ENCODE peak calls at places on chromosomes 16 and 17, in six cellular contexts. W is SJSA1, I is RWPE1, C is HL-60, O is left lung, P is H9. Q is an unnamed sample.

GRCh38 chr16:83336630-83337029 is 471.1 kb upstream of the HSBP1 start:
- DNase-seq in W (no peak), I (no peak), C (no peak), O (no peak), P (no peak), Q (no peak)

GRCh38 chr17:561118-561517 is 153.5 kb downstream of the VPS53 start:
- DNase-seq in W (no peak), I (peak), C (no peak), O (no peak), P (no peak), Q (no peak)

GRCh38 chr17:35795007-35795870 is at the start of gene MMP28:
- DNase-seq in W (no peak), I (peak), C (no peak), O (no peak), P (peak), Q (no peak)

GRCh38 chr17:16286947-16287562 is 66.2 kb downstream of the CENPV start:
- DNase-seq in W (peak), I (no peak), C (no peak), O (no peak), P (peak), Q (no peak)

GRCh38 chr17:39831588-39831987 is 32.5 kb downstream of the IKZF3 start:
- DNase-seq in W (no peak), I (no peak), C (no peak), O (no peak), P (no peak), Q (no peak)

GRCh38 chr17:61442878-61443474 is 9.2 kb upstream of the TBX4 start:
- DNase-seq in W (no peak), I (no peak), C (no peak), O (no peak), P (no peak), Q (no peak)

GRCh38 chr16:51084074-51084928 is 66.8 kb downstream of the SALL1 start:
- DNase-seq in W (no peak), I (no peak), C (no peak), O (no peak), P (no peak), Q (no peak)

GRCh38 chr17:69928586-69928985 is 146.4 kb upstream of the KCNJ16 start:
- DNase-seq in W (no peak), I (no peak), C (no peak), O (no peak), P (no peak), Q (no peak)

GRCh38 chr16:29899516-29900101 is at the start of gene SEZ6L2:
- DNase-seq in W (peak), I (peak), C (peak), O (peak), P (peak), Q (peak)

GRCh38 chr17:45775576-45776011 is 8.5 kb upstream of the CRHR1 start:
- DNase-seq in W (no peak), I (no peak), C (no peak), O (no peak), P (no peak), Q (no peak)

GRCh38 chr17:48347203-48347602 is 82.8 kb downstream of the SKAP1 start:
- DNase-seq in W (no peak), I (no peak), C (no peak), O (no peak), P (no peak), Q (no peak)

GRCh38 chr16:75296606-75297005 is 45.2 kb upstream of the BCAR1 start:
- DNase-seq in W (no peak), I (no peak), C (no peak), O (no peak), P (no peak), Q (no peak)

GRCh38 chr17:15466131-15466530 is 1.3 kb downstream of the CDRT4 start:
- DNase-seq in W (no peak), I (no peak), C (no peak), O (no peak), P (no peak), Q (no peak)

GRCh38 chr16:19307587-19308241 is 22.2 kb downstream of the CLEC19A start:
- DNase-seq in W (no peak), I (no peak), C (no peak), O (no peak), P (peak), Q (no peak)

GRCh38 chr16:22386976-22387375 is 12.6 kb upstream of the CDR2 start:
- DNase-seq in W (no peak), I (peak), C (no peak), O (no peak), P (no peak), Q (no peak)

GRCh38 chr17:19539841-19540311 is 6.2 kb downstream of the SLC47A1 start:
- DNase-seq in W (no peak), I (no peak), C (no peak), O (no peak), P (no peak), Q (no peak)

GRCh38 chr17:60645918-60646523 is 31.6 kb upstream of the BCAS3 start:
- DNase-seq in W (no peak), I (no peak), C (no peak), O (no peak), P (no peak), Q (no peak)

GRCh38 chr17:75345514-75346167 is 56.4 kb upstream of the SLC25A19 start:
- DNase-seq in W (no peak), I (no peak), C (peak), O (no peak), P (peak), Q (no peak)

GRCh38 chr16:52389045-52389444 is 157.9 kb downstream of the TOX3 start:
- DNase-seq in W (no peak), I (no peak), C (no peak), O (no peak), P (no peak), Q (no peak)

GRCh38 chr16:70738083-70738977 is 52.5 kb upstream of the MTSS2 start:
- DNase-seq in W (peak), I (peak), C (peak), O (peak), P (peak), Q (peak)

GRCh38 chr17:32519769-32520701 is 33.2 kb downstream of the CDK5R1 start:
- DNase-seq in W (no peak), I (no peak), C (no peak), O (no peak), P (peak), Q (no peak)

DNA sequence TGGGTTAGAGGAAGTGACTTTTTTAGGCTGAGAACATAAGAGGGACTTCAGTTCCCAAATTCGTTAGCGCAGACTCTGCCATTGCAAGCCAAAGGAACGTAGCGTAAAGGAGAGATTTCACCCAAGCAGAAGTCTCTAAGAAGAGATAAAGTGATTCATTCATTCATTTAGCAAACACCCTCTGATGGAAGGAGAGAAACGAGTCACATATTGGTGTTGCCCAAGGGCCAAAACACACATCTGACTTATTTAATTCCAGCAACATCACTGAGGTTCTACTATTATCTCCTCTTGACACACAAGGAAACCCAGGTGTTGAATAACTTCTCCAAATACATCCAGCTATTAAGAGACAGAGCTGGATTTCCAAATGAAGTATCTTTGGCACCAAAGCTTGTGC is 85.7 kb upstream of the CACNG3 start:
- DNase-seq in W (no peak), I (no peak), C (no peak), O (no peak), P (no peak), Q (no peak)
- H3K27ac ChIP-seq in W (no peak), I (no peak), C (no peak), O (no peak), P (no peak), Q (no peak)

DNA sequence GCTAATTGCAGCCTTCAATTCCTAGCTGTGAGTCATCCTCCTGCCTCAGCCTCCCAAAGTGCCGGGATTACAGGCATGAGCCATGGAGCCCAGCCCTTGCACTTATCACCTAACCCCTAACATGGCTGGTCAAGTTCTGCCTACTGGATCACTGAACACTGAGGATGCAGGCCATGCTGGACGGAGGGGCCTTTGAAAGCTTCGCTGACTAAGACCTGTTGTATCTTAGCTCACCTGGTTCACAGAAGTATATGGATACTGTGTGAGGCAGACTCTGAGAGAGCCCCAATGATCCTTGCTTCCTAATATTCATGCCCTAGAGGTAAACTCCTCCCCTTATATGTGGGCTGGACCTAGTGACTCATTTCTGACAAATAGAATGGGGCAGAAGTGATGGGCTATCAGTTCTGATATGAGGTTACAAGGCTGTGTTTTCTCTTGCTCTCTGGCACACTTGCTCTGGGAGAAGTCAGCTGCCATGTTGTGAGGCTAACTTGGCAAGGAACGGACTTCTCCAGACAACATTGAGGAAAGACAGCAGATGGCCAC is 11.7 kb upstream of the TMIGD1 start:
- DNase-seq in W (no peak), I (no peak), C (peak), O (no peak), P (no peak), Q (no peak)
- H3K27ac ChIP-seq in W (no peak), I (peak), C (peak), O (no peak), P (no peak), Q (peak)

DNA sequence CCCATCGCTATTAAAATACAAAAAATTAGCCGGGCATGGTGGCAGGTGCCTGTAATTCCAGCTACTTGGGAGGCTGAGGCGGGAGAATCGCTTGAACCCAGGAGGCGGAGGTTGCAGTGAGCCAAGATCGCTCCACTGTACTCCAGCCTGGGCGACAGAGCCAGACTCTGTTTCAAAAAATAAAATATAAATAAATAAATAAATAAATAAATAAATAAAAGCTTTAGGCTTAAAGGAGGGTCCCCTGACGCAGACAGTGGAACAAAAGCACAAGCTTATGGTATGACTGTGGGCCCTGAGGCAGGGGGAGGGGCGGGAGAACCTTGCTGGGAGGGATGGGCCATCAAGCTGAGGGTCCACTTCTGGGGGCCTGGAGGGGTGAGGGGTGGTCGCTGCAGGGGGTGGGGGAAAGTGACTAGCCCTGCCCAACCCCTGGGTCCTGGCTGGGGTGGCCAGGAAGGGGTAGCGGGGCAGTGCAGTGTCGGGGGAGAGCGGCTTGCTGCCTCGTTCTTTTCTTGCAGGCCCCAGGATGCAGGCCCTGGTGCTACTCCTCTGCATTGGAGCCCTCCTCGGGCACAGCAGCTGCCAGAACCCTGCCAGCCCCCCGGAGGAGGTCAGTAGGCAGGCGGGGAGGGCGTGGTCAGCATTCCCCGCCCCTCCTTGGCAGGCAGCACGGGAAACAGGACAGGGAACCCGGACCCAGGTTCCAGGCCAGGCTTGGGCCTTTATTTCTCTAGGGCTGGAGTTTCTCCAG is 4.7 kb downstream of the SERPINF1 start:
- DNase-seq in W (no peak), I (no peak), C (no peak), O (no peak), P (peak), Q (no peak)
- H3K27ac ChIP-seq in W (no peak), I (peak), C (no peak), O (no peak), P (no peak), Q (no peak)

GRCh38 chr16:67672739-67673662 is 6.4 kb downstream of the C16orf86 start:
- DNase-seq in W (no peak), I (peak), C (peak), O (peak), P (peak), Q (no peak)
- H3K27ac ChIP-seq in W (no peak), I (peak), C (peak), O (peak), P (no peak), Q (peak)

DNA sequence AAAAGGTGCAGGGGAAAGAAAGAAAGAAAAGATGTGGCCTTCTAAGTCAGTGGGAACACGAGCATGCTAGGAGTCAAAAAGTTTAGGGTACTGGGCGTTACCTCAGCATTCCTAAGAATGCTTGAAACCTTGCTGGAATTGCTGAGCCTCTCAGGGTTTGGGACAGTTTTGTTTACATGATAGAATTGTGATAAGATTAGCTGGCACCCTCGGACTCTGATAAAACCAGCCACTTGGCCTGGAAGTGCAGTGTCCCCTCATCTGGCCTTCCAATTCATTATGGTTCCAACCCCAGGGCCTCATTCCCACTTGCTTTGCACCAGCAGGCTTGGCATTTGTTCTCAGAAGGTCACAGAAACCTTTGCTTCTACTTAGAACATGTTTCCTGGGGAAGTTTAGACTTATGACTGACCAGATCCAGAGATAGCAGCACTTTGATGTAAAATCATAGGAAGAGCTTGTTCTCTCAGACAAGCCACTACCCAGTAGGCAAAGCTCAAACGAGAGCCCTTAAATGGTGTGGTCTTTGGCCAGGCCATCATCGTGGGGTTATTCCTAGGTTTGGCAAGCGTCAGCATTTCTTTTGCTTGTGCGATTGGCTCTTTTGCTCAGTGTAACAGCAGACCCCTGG is 8.0 kb downstream of the SGF29 start:
- DNase-seq in W (no peak), I (no peak), C (no peak), O (no peak), P (no peak), Q (no peak)
- H3K27ac ChIP-seq in W (no peak), I (no peak), C (no peak), O (peak), P (no peak), Q (no peak)

GRCh38 chr16:56684256-56684925 is 2.1 kb downstream of the MT1X start:
- DNase-seq in W (no peak), I (no peak), C (no peak), O (no peak), P (no peak), Q (peak)
- H3K27ac ChIP-seq in W (no peak), I (peak), C (no peak), O (no peak), P (no peak), Q (no peak)

GRCh38 chr16:66438536-66438935 is 11.4 kb downstream of the BEAN1 start:
- DNase-seq in W (no peak), I (no peak), C (no peak), O (no peak), P (no peak), Q (no peak)

GRCh38 chr16:66440271-66440802 is 13.2 kb downstream of the BEAN1 start:
- DNase-seq in W (no peak), I (no peak), C (no peak), O (no peak), P (no peak), Q (no peak)

GRCh38 chr16:66437391-66437945 is 10.4 kb downstream of the BEAN1 start:
- DNase-seq in W (no peak), I (no peak), C (no peak), O (no peak), P (no peak), Q (no peak)

GRCh38 chr16:66440970-66441369 is 13.9 kb downstream of the BEAN1 start:
- DNase-seq in W (no peak), I (no peak), C (no peak), O (no peak), P (no peak), Q (no peak)

GRCh38 chr16:66439051-66439730 is 12.1 kb downstream of the BEAN1 start:
- DNase-seq in W (no peak), I (no peak), C (no peak), O (no peak), P (no peak), Q (no peak)
- H3K27ac ChIP-seq in W (no peak), I (no peak), C (no peak), O (no peak), P (no peak), Q (no peak)

DNA sequence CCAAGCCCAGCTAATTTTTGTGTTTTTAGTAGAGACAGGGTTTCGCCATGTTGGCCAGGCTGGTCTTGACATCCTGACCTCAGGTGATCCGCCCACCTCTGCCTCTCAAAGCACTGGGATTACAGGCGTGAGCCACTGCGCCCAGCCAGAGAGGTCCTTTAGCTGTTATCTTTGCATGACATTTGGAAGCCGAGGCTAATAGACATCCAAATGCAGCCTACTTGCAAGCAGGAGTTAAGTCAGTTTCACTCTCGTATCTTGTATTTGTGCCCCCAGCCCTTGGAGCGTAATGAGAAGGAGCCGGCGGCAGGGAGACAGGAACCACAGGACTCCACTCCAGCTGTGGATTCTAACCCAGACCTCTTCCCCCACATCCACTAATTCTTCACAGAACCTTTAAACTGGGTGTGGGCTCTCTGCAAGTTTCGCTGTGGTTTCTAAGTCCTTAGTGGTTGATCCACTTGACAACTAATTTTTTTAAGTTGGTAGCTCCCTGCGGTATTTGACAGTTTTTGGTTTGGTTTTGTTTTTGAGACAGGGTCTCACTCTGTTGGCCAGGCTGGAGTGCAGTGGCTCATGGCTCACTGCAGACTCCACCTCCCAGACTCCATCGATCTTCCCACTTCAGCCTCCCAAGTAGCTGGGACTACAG is 3.1 kb upstream of the CYTH1 start:
- DNase-seq in W (no peak), I (no peak), C (no peak), O (no peak), P (no peak), Q (no peak)
- H3K27ac ChIP-seq in W (no peak), I (peak), C (no peak), O (no peak), P (no peak), Q (peak)